ENCODE peak calls at places on chromosomes 16 and 17, in six cellular contexts. F, K, B, H, M and A are unnamed samples.
A peak's percentile ranks its signal among the peaks of the same experiment; 100 is the strongest.

GRCh38 chr16:79876332-79876730 is 275.8 kb upstream of the MAF start:
- DNase-seq in F (no peak), K (no peak), B (no peak), H (no peak), M (no peak), A (no peak)

GRCh38 chr17:28357061-28357900 is at the start of gene POLDIP2:
- DNase-seq in F (peak; percentile 94), K (peak; percentile 92), B (peak; percentile 99), H (peak; percentile 94), M (peak; percentile 97), A (peak; percentile 96)

GRCh38 chr16:80113876-80114574 is 426.8 kb upstream of the DYNLRB2 start:
- DNase-seq in F (no peak), K (no peak), B (no peak), H (peak; percentile 65), M (no peak), A (no peak)

GRCh38 chr16:82263456-82264159 is 93.6 kb upstream of the MPHOSPH6 start:
- DNase-seq in F (peak; percentile 42), K (peak; percentile 1), B (peak; percentile 83), H (no peak), M (peak; percentile 70), A (peak; percentile 37)

GRCh38 chr17:31415004-31415454 is 23.6 kb downstream of the RAB11FIP4 start:
- DNase-seq in F (no peak), K (no peak), B (no peak), H (no peak), M (no peak), A (no peak)

GRCh38 chr16:24540575-24541240 is 1.3 kb downstream of the RBBP6 start:
- DNase-seq in F (no peak), K (no peak), B (peak; percentile 79), H (no peak), M (peak; percentile 20), A (no peak)

GRCh38 chr17:79541038-79541437 is 69.8 kb downstream of the RBFOX3 start:
- DNase-seq in F (no peak), K (no peak), B (no peak), H (no peak), M (no peak), A (no peak)

GRCh38 chr16:1153480-1154160 is 714 bp downstream of the CACNA1H start:
- DNase-seq in F (no peak), K (no peak), B (no peak), H (no peak), M (no peak), A (no peak)

GRCh38 chr17:7842380-7842949 is 8.4 kb downstream of the KDM6B start:
- DNase-seq in F (peak; percentile 98), K (no peak), B (peak; percentile 97), H (peak; percentile 71), M (peak; percentile 96), A (peak; percentile 93)

GRCh38 chr16:65012357-65012756 is 109.5 kb downstream of the CDH11 start:
- DNase-seq in F (no peak), K (no peak), B (no peak), H (no peak), M (no peak), A (no peak)

GRCh38 chr17:79033741-79034501 is 10.0 kb downstream of the C1QTNF1 start:
- DNase-seq in F (no peak), K (peak; percentile 79), B (no peak), H (peak; percentile 77), M (no peak), A (no peak)

GRCh38 chr17:73317554-73318426 is 6.0 kb upstream of the CDC42EP4 start:
- DNase-seq in F (no peak), K (no peak), B (no peak), H (no peak), M (no peak), A (no peak)

GRCh38 chr16:3058173-3059030 is 7.0 kb upstream of the IL32 start:
- DNase-seq in F (peak; percentile 41), K (no peak), B (peak; percentile 85), H (peak; percentile 51), M (peak; percentile 75), A (no peak)